ENCODE peak calls at places on chromosome 13, in five cellular contexts. E is HT-29, V is EL, D is brain pericyte, C is T47D. T is an unnamed sample.

GRCh38 chr13:75050419-75051066 is 431.4 kb downstream of the TBC1D4 start:
- DNase-seq in E (peak), V (peak), D (no peak), C (no peak), T (no peak)

GRCh38 chr13:99353836-99354235 is 46.6 kb upstream of the GPR183 start:
- DNase-seq in E (no peak), V (peak), D (no peak), C (no peak), T (no peak)

GRCh38 chr13:40343550-40344269 is 322.7 kb downstream of the FOXO1 start:
- DNase-seq in E (no peak), V (no peak), D (no peak), C (no peak), T (no peak)

GRCh38 chr13:22061371-22061805 is 390.5 kb downstream of the FGF9 start:
- DNase-seq in E (no peak), V (no peak), D (no peak), C (no peak), T (no peak)

GRCh38 chr13:112688560-112689497 is 1.0 kb upstream of the ATP11A start:
- DNase-seq in E (no peak), V (peak), D (no peak), C (no peak), T (peak)

GRCh38 chr13:91652389-91652788 is 254.0 kb downstream of the GPC5 start:
- DNase-seq in E (no peak), V (no peak), D (no peak), C (no peak), T (no peak)

GRCh38 chr13:50989476-50989875 is 79.9 kb downstream of the RNASEH2B start:
- DNase-seq in E (no peak), V (no peak), D (no peak), C (no peak), T (no peak)

GRCh38 chr13:45773236-45773635 is 71.1 kb downstream of the CBY2 start:
- DNase-seq in E (no peak), V (peak), D (no peak), C (no peak), T (no peak)